ENCODE peak calls at places on chromosomes 12 and 14, in nine cellular contexts. R is cardiac fibroblast; F is tibial nerve; K is activated CD4-positive, CD25-positive, alpha-beta regulatory T cell treated with anti-CD3 and anti-CD28 coated beads, Interleukin-2, amount 50 U/mL, for 72 hours; I is activated naive CD4-positive, alpha-beta T cell treated with Interleukin-2 at 50 U/mL for 16 hours; C is endothelial cell; J is Karpas-422; Y is renal cortical epithelial cell; O is HEK293T. P is an unnamed sample.

GRCh38 chr12:89821901-89822300 is 113.3 kb upstream of the ATP2B1 start:
- DNase-seq in R (no peak), F (no peak), K (no peak), I (no peak), C (no peak), J (peak; percentile 41), Y (no peak), O (no peak), P (no peak)

GRCh38 chr12:79250186-79250585 is 385.6 kb downstream of the SYT1 start:
- DNase-seq in R (no peak), F (no peak), K (no peak), I (no peak), C (no peak), J (no peak), Y (no peak), O (no peak), P (no peak)

GRCh38 chr12:108477055-108477880 is 37.8 kb upstream of the FICD start:
- DNase-seq in R (no peak), F (no peak), K (no peak), I (no peak), C (no peak), J (no peak), Y (no peak), O (no peak), P (peak; percentile 33)

GRCh38 chr14:68191567-68192321 is 372.2 kb downstream of the RAD51B start:
- DNase-seq in R (peak; percentile 51), F (no peak), K (no peak), I (no peak), C (no peak), J (no peak), Y (peak; percentile 100), O (peak; percentile 41), P (no peak)

GRCh38 chr14:100108042-100108825 is 43.0 kb downstream of the EVL start:
- DNase-seq in R (peak; percentile 76), F (peak; percentile 70), K (peak; percentile 92), I (peak; percentile 89), C (peak; percentile 92), J (peak; percentile 90), Y (peak; percentile 35), O (peak; percentile 88), P (peak; percentile 54)

GRCh38 chr14:100435459-100435858 is 112.3 kb downstream of the SLC25A47 start:
- DNase-seq in R (no peak), F (no peak), K (no peak), I (no peak), C (no peak), J (no peak), Y (no peak), O (no peak), P (no peak)

GRCh38 chr12:131959641-131960589 is 10.2 kb downstream of the EP400 start:
- DNase-seq in R (no peak), F (no peak), K (no peak), I (no peak), C (no peak), J (no peak), Y (no peak), O (no peak), P (no peak)

GRCh38 chr12:60205500-60205899 is 609.7 kb downstream of the SLC16A7 start:
- DNase-seq in R (peak; percentile 63), F (no peak), K (no peak), I (no peak), C (no peak), J (no peak), Y (peak; percentile 74), O (no peak), P (no peak)

P was measured in NCI-H774.